ENCODE peak calls at places on chromosomes 6 and 20, in four cellular contexts. A is stimulated activated CD4-positive, alpha-beta T cell treated with anti-CD3 and anti-CD28 coated beads, Interleukin-15, amount 100 ng/mL, for 1 hour; X is type B pancreatic cell; R is G401. I is an unnamed sample.

GRCh38 chr6:50305660-50306059 is 255.9 kb upstream of the DEFB112 start:
- DNase-seq in A (no peak), X (no peak), R (no peak), I (no peak)

GRCh38 chr6:44918893-44919292 is 409.2 kb upstream of the RUNX2 start:
- DNase-seq in A (no peak), X (no peak), R (no peak), I (no peak)

GRCh38 chr20:53824779-53825178 is 231.1 kb upstream of the ZNF217 start:
- DNase-seq in R (no peak), A (no peak), X (no peak), I (no peak)

GRCh38 chr20:58045156-58045555 is 183.3 kb downstream of the ANKRD60 start:
- DNase-seq in R (no peak), X (no peak), A (no peak), I (no peak)

GRCh38 chr20:41969656-41970055 is 351.5 kb upstream of the CHD6 start:
- DNase-seq in X (no peak), A (no peak), R (peak), I (no peak)

GRCh38 chr6:167703781-167704180 is 122.9 kb upstream of the AFDN start:
- DNase-seq in X (peak), R (no peak), A (no peak), I (no peak)

GRCh38 chr20:625360-625932 is 15.3 kb upstream of the TCF15 start:
- DNase-seq in X (no peak), R (no peak), A (no peak), I (no peak)

GRCh38 chr6:42610416-42610815 is 46.6 kb downstream of the UBR2 start:
- DNase-seq in R (no peak), X (no peak), A (no peak), I (no peak)

GRCh38 chr6:25359191-25359861 is 80.2 kb downstream of the CARMIL1 start:
- DNase-seq in R (peak), X (no peak), A (no peak), I (no peak)

GRCh38 chr20:56826971-56827645 is 198.0 kb downstream of the TFAP2C start:
- DNase-seq in X (no peak), R (no peak), A (no peak), I (no peak)

GRCh38 chr6:134481953-134482352 is 164.0 kb upstream of the SGK1 start:
- DNase-seq in A (no peak), X (no peak), R (no peak), I (no peak)

GRCh38 chr20:8039048-8039447 is 19.5 kb upstream of the TMX4 start:
- DNase-seq in R (no peak), A (no peak), X (no peak), I (no peak)

GRCh38 chr6:43886067-43886461 is 116.1 kb downstream of the VEGFA start:
- DNase-seq in A (no peak), X (no peak), R (no peak), I (no peak)

GRCh38 chr20:50070361-50070760 is 42.6 kb downstream of the UBE2V1 start:
- DNase-seq in R (no peak), A (no peak), X (no peak), I (no peak)

GRCh38 chr6:4281341-4282293 is 146.2 kb upstream of the ECI2 start:
- DNase-seq in A (no peak), R (peak), X (no peak), I (no peak)

GRCh38 chr6:161272600-161273355 is 1.1 kb downstream of the AGPAT4 start:
- DNase-seq in X (no peak), A (no peak), R (peak), I (no peak)

GRCh38 chr6:34052071-34052825 is 93.6 kb downstream of the GRM4 start:
- DNase-seq in A (no peak), X (no peak), R (no peak), I (no peak)

GRCh38 chr6:1574895-1575212 is 34.9 kb upstream of the FOXC1 start:
- DNase-seq in A (no peak), X (no peak), R (no peak), I (no peak)

GRCh38 chr6:50791900-50792508 is 26.7 kb upstream of the TFAP2B start:
- DNase-seq in A (no peak), R (peak), X (no peak), I (no peak)

GRCh38 chr20:36836591-36837329 is 39.2 kb upstream of the TLDC2 start:
- DNase-seq in A (no peak), R (peak), X (no peak), I (no peak)

GRCh38 chr20:36461600-36462439 is 79.5 kb upstream of the MYL9 start:
- DNase-seq in R (peak), A (no peak), X (no peak), I (peak)

GRCh38 chr20:54140486-54140885 is 33.3 kb downstream of the CYP24A1 start:
- DNase-seq in R (no peak), A (no peak), X (no peak), I (no peak)

GRCh38 chr20:12207875-12208274 is 290.2 kb downstream of the BTBD3 start:
- DNase-seq in A (no peak), R (no peak), X (no peak), I (no peak)

GRCh38 chr20:571754-572331 is 28.3 kb upstream of the CSNK2A1 start:
- DNase-seq in R (no peak), A (no peak), X (no peak), I (no peak)

GRCh38 chr6:155795173-155795796 is 339.6 kb upstream of the NOX3 start:
- DNase-seq in R (no peak), A (no peak), X (no peak), I (no peak)

GRCh38 chr20:61169870-61170269 is 82.2 kb upstream of the CDH4 start:
- DNase-seq in A (no peak), X (no peak), R (no peak), I (no peak)

GRCh38 chr6:3894535-3895302 is 45.5 kb downstream of the FAM50B start:
- DNase-seq in X (no peak), R (no peak), A (no peak), I (no peak)

GRCh38 chr6:30845183-30845582 is 39.1 kb upstream of the DDR1 start:
- DNase-seq in X (no peak), A (no peak), R (no peak), I (no peak)

GRCh38 chr6:68655028-68655427 is 19.9 kb downstream of the ADGRB3 start:
- DNase-seq in R (no peak), A (no peak), X (no peak), I (no peak)

I was measured in tibial artery.